ENCODE peak calls at places on chromosomes 13 and 19, in six cellular contexts. E, O, V, L, M and D are unnamed samples.

GRCh38 chr19:8610041-8610927 is at the start of gene ADAMTS10:
- DNase-seq in M (no peak), O (peak; percentile 45), V (no peak), L (peak; percentile 52), E (peak; percentile 68), D (peak; percentile 65)

GRCh38 chr13:95153647-95154405 is 147.4 kb downstream of the ABCC4 start:
- DNase-seq in L (no peak), V (no peak), M (no peak), O (no peak), E (no peak), D (no peak)

GRCh38 chr13:112124100-112124499 is 57.2 kb downstream of the SOX1 start:
- DNase-seq in V (no peak), E (no peak), M (no peak), O (no peak), L (no peak), D (no peak)

GRCh38 chr13:41049480-41049879 is 11.8 kb upstream of the WBP4 start:
- DNase-seq in M (no peak), O (no peak), L (no peak), E (no peak), V (no peak), D (no peak)

GRCh38 chr19:54084410-54084809 is 3.2 kb upstream of the TARM1 start:
- DNase-seq in L (no peak), M (no peak), O (no peak), V (no peak), E (no peak), D (no peak)

GRCh38 chr13:107457686-107458085 is 757.6 kb downstream of the LIG4 start:
- DNase-seq in V (no peak), L (no peak), E (no peak), M (no peak), O (no peak), D (no peak)

GRCh38 chr13:69571606-69572323 is 535.9 kb upstream of the ATXN8OS start:
- DNase-seq in M (no peak), L (no peak), V (no peak), E (no peak), O (no peak), D (no peak)

GRCh38 chr13:33260168-33261098 is 25.1 kb downstream of the STARD13 start:
- DNase-seq in V (no peak), L (no peak), O (no peak), E (no peak), M (no peak), D (no peak)

GRCh38 chr13:48783181-48783630 is 129.5 kb downstream of the CYSLTR2 start:
- DNase-seq in L (peak; percentile 72), O (peak; percentile 21), E (peak; percentile 71), M (peak; percentile 65), V (peak; percentile 36), D (peak; percentile 88)

GRCh38 chr19:51980116-51980736 is 6.4 kb downstream of the ZNF350 start:
- DNase-seq in M (no peak), E (no peak), O (no peak), L (no peak), V (no peak), D (no peak)

GRCh38 chr19:3481241-3482090 is 1.1 kb upstream of the SMIM24 start:
- DNase-seq in M (no peak), O (no peak), E (no peak), V (no peak), L (peak; percentile 88), D (no peak)

GRCh38 chr13:48292650-48293049 is 10.9 kb upstream of the RB1 start:
- DNase-seq in L (no peak), M (no peak), V (no peak), E (no peak), O (no peak), D (no peak)

GRCh38 chr13:105368781-105369180 is 1166.7 kb downstream of the EFNB2 start:
- DNase-seq in M (no peak), O (no peak), E (no peak), V (no peak), L (no peak), D (no peak)

GRCh38 chr13:79519252-79519651 is 38.3 kb downstream of the NDFIP2 start:
- DNase-seq in L (no peak), V (no peak), O (no peak), M (no peak), E (no peak), D (no peak)

GRCh38 chr19:53076984-53077383 is 26.2 kb downstream of the ZNF160 start:
- DNase-seq in E (peak; percentile 63), O (peak; percentile 26), M (no peak), L (no peak), V (peak; percentile 42), D (peak; percentile 85)

GRCh38 chr13:20161275-20161950 is 561 bp upstream of the GJA3 start:
- DNase-seq in E (peak; percentile 54), V (no peak), M (no peak), O (no peak), L (peak; percentile 81), D (no peak)

GRCh38 chr13:44219808-44220544 is 153.6 kb upstream of the SERP2 start:
- DNase-seq in V (no peak), E (no peak), M (no peak), L (no peak), O (no peak), D (no peak)

GRCh38 chr19:29806098-29806866 is 5.5 kb upstream of the CCNE1 start:
- DNase-seq in E (peak; percentile 67), O (no peak), M (no peak), V (peak; percentile 15), L (no peak), D (peak; percentile 69)

GRCh38 chr13:87674143-87674772 is 3.1 kb downstream of the SLITRK5 start:
- DNase-seq in O (no peak), E (no peak), L (no peak), V (no peak), M (no peak), D (no peak)

GRCh38 chr13:107239213-107239612 is 671.3 kb upstream of the ARGLU1 start:
- DNase-seq in V (no peak), O (no peak), M (no peak), E (no peak), L (no peak), D (no peak)

GRCh38 chr19:55080121-55080914 is 4.6 kb downstream of the EPS8L1 start:
- DNase-seq in L (peak; percentile 90), V (no peak), M (peak; percentile 73), E (peak; percentile 69), O (no peak), D (peak; percentile 46)

GRCh38 chr19:18833849-18834643 is 2.3 kb downstream of the UPF1 start:
- DNase-seq in L (no peak), M (no peak), O (no peak), V (no peak), E (no peak), D (no peak)

GRCh38 chr19:18657590-18658365 is 20.9 kb downstream of the KLHL26 start:
- DNase-seq in V (peak; percentile 31), L (no peak), O (peak; percentile 80), E (peak; percentile 83), M (no peak), D (peak; percentile 81)

GRCh38 chr13:47809411-47809810 is 191.7 kb downstream of the SUCLA2 start:
- DNase-seq in M (no peak), O (no peak), E (no peak), L (no peak), V (no peak), D (no peak)

GRCh38 chr13:51849145-51850101 is 4.4 kb upstream of the TMEM272 start:
- DNase-seq in M (no peak), E (no peak), O (no peak), V (peak; percentile 21), L (no peak), D (no peak)

GRCh38 chr19:47232422-47233211 is 1.6 kb upstream of the BBC3 start:
- DNase-seq in L (peak; percentile 63), E (no peak), V (no peak), O (no peak), M (peak; percentile 67), D (no peak)

GRCh38 chr19:18007939-18008673 is at the start of gene ARRDC2:
- DNase-seq in O (peak; percentile 89), V (peak; percentile 87), M (peak; percentile 92), L (peak; percentile 97), E (peak; percentile 93), D (peak; percentile 89)

GRCh38 chr13:44786724-44787123 is 202.5 kb downstream of the NUFIP1 start:
- DNase-seq in E (no peak), L (no peak), O (no peak), M (no peak), V (no peak), D (no peak)

GRCh38 chr13:109787135-109787954 is 962 bp upstream of the IRS2 start:
- DNase-seq in V (peak; percentile 47), E (peak; percentile 43), O (peak; percentile 31), M (peak; percentile 56), L (peak; percentile 59), D (peak; percentile 53)

GRCh38 chr13:79281335-79281734 is 124.7 kb downstream of the RBM26 start:
- DNase-seq in L (no peak), O (no peak), E (no peak), V (no peak), M (no peak), D (no peak)

GRCh38 chr19:39509233-39509632 is 5.7 kb upstream of the SELENOV start:
- DNase-seq in L (no peak), V (no peak), O (no peak), M (no peak), E (no peak), D (no peak)
- H3K4me3 ChIP-seq in L (no peak overlapping the region), V (no peak overlapping the region), O (no peak overlapping the region), M (no peak overlapping the region), E (no peak overlapping the region), D (no peak overlapping the region)

DNA sequence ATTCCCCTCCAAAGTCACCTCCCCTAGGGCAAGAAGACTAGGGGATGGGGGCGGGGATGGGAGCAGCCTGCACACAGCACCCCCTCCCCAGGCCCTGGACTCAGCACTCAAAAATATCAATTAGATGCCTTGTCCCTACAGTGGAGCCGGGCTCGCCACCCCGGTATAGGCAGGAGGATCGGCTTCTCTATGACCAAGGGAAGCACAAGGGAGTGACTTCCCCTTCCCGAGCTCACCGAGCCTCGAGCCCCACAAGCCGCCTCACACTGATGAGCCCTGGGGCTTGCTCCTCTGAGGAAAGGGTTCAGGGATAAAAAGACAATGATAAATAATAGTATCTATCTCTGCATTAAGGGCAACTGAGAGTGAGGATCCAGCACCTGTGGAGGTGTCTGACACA is 51.5 kb downstream of the STK24 start:
- DNase-seq in L (peak; percentile 43), V (no peak), M (no peak), O (no peak), E (no peak), D (no peak)
- H3K4me1 ChIP-seq in L (peaks cover 35% of the 10 kb centered on the region), V (peaks cover 58% of the 10 kb centered on the region), M (peaks cover 2% of the 10 kb centered on the region), O (peaks cover 18% of the 10 kb centered on the region), E (peaks cover 80% of the 10 kb centered on the region), D (peaks cover 15% of the 10 kb centered on the region)

DNA sequence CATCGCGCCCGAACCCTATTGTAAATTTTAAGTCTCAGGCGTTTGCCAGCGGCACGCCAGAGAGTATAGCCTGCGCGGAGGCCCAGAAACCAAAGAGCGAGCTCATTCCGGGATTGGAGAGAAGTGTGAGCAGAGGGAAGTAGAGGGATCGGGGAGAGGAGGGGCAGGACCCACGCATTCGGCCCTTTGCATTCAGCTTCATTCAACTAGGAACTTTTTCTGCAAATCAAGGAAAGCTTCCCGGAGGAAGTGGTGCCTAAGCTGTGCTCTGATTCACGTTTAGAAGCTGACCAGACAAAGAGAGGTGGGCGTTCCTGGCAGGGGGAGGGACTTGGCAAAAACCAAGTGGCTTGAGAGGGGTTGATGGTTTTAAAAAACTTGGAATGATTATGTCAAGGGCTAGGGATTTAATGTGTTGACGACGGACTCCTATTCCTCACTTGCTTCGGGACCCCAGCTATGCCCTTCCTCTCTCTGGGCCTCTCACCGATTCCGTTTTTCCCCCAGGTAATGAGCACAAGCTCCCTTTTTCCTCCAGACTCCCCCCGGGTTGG is 858 bp upstream of the PRMT1 start:
- DNase-seq in V (peak; percentile 88), E (peak; percentile 87), O (peak; percentile 93), M (no peak), L (peak; percentile 93), D (peak; percentile 91)
- TF ChIP-seq POLR2A in V (no peak), E (no peak), O (peak; percentile 9), M (no peak), L (no peak), D (no peak)

GRCh38 chr19:15108845-15109767 is 1.9 kb downstream of the SYDE1 start:
- DNase-seq in E (no peak), M (no peak), V (no peak), L (no peak), O (no peak), D (no peak)
- H3K4me3 ChIP-seq in E (peak overlapping the region; percentile 65), M (no peak overlapping the region), V (no peak overlapping the region), L (no peak overlapping the region), O (no peak overlapping the region), D (peak overlapping the region; percentile 96)